ENCODE peak calls at places on chromosome 21, in five cellular contexts. J is HFFc6, Z is neural crest cell, V is brain microvascular endothelial cell, G is epithelial cell of esophagus. E is an unnamed sample.
A peak's percentile ranks its signal among the peaks of the same experiment; 100 is the strongest.

GRCh38 chr21:34984356-34984755 is 64.7 kb downstream of the RUNX1 start:
- DNase-seq in J (no peak), Z (no peak), V (no peak), G (no peak), E (no peak)

GRCh38 chr21:27275294-27275927 is 308.5 kb upstream of the ADAMTS5 start:
- DNase-seq in J (peak; percentile 64), Z (no peak), V (peak; percentile 60), G (peak; percentile 78), E (no peak)

GRCh38 chr21:15826147-15826780 is 96.5 kb downstream of the USP25 start:
- DNase-seq in J (peak; percentile 17), Z (no peak), V (no peak), G (peak; percentile 85), E (no peak)

GRCh38 chr21:39484711-39485264 is 33.0 kb downstream of the SH3BGR start:
- DNase-seq in J (no peak), Z (no peak), V (no peak), G (no peak), E (no peak)

GRCh38 chr21:44293551-44294231 is 6.2 kb upstream of the PFKL start:
- DNase-seq in J (no peak), Z (no peak), V (no peak), G (no peak), E (no peak)

GRCh38 chr21:34027727-34028461 is 45.5 kb upstream of the MRPS6 start:
- DNase-seq in J (peak; percentile 55), Z (no peak), V (peak; percentile 11), G (peak; percentile 10), E (no peak)

GRCh38 chr21:39527664-39528381 is 76.1 kb downstream of the SH3BGR start:
- DNase-seq in J (no peak), Z (no peak), V (no peak), G (no peak), E (no peak)

GRCh38 chr21:34335316-34335715 is 28.5 kb upstream of the KCNE2 start:
- DNase-seq in J (peak; percentile 55), Z (no peak), V (no peak), G (no peak), E (no peak)

GRCh38 chr21:26833460-26833939 is 11.7 kb downstream of the ADAMTS1 start:
- DNase-seq in J (no peak), Z (no peak), V (no peak), G (no peak), E (no peak)

GRCh38 chr21:34989337-34990151 is 59.6 kb downstream of the RUNX1 start:
- DNase-seq in J (no peak), Z (no peak), V (no peak), G (no peak), E (no peak)

GRCh38 chr21:25254491-25255174 is 352.6 kb downstream of the MRPL39 start:
- DNase-seq in J (no peak), Z (no peak), V (no peak), G (no peak), E (no peak)

GRCh38 chr21:27582946-27583270 is 616.0 kb upstream of the ADAMTS5 start:
- DNase-seq in J (no peak), Z (no peak), V (peak; percentile 57), G (no peak), E (no peak)

GRCh38 chr21:32456497-32456918 is 44.0 kb downstream of the EVA1C start:
- DNase-seq in J (peak; percentile 55), Z (no peak), V (peak; percentile 52), G (peak; percentile 45), E (no peak)

GRCh38 chr21:38140192-38140905 is 116.4 kb upstream of the KCNJ15 start:
- DNase-seq in J (peak; percentile 32), Z (no peak), V (peak; percentile 4), G (peak; percentile 83), E (peak; percentile 26)

GRCh38 chr21:25983745-25984144 is 186.8 kb downstream of the APP start:
- DNase-seq in J (no peak), Z (no peak), V (no peak), G (no peak), E (no peak)

GRCh38 chr21:39346671-39347327 is 2.1 kb downstream of the HMGN1 start:
- DNase-seq in J (no peak), Z (no peak), V (no peak), G (no peak), E (no peak)

GRCh38 chr21:33567914-33568313 is 20.6 kb downstream of the DONSON start:
- DNase-seq in J (no peak), Z (no peak), V (no peak), G (no peak), E (no peak)

GRCh38 chr21:34796518-34797201 is 127.9 kb downstream of the CLIC6 start:
- DNase-seq in J (no peak), Z (no peak), V (no peak), G (peak; percentile 69), E (no peak)

GRCh38 chr21:25561668-25562641 is 45.3 kb downstream of the MRPL39 start:
- DNase-seq in J (peak; percentile 65), Z (peak; percentile 38), V (peak; percentile 66), G (peak; percentile 59), E (no peak)

GRCh38 chr21:38126677-38127271 is 130.0 kb upstream of the KCNJ15 start:
- DNase-seq in J (peak; percentile 11), Z (peak; percentile 75), V (peak; percentile 39), G (peak; percentile 72), E (peak; percentile 24)

GRCh38 chr21:34302496-34302895 is 61.3 kb upstream of the KCNE2 start:
- DNase-seq in J (peak; percentile 3), Z (no peak), V (no peak), G (no peak), E (no peak)

GRCh38 chr21:33402011-33402979 is 918 bp upstream of the IFNGR2 start:
- DNase-seq in J (peak; percentile 65), Z (no peak), V (peak; percentile 43), G (peak; percentile 84), E (no peak)

GRCh38 chr21:18249542-18250152 is 5.0 kb downstream of the CHODL start:
- DNase-seq in J (no peak), Z (no peak), V (no peak), G (no peak), E (no peak)
- TF ChIP-seq CTCF in J (no peak), Z (peak; percentile 27), V (no peak), G (no peak), E (no peak)

GRCh38 chr21:45366931-45367401 is 38.0 kb upstream of the COL18A1 start:
- DNase-seq in J (peak; percentile 79), Z (no peak), V (peak; percentile 95), G (no peak), E (no peak)
- TF ChIP-seq CTCF in J (peak; percentile 50), Z (no peak), V (peak; percentile 59), G (no peak), E (no peak)

DNA sequence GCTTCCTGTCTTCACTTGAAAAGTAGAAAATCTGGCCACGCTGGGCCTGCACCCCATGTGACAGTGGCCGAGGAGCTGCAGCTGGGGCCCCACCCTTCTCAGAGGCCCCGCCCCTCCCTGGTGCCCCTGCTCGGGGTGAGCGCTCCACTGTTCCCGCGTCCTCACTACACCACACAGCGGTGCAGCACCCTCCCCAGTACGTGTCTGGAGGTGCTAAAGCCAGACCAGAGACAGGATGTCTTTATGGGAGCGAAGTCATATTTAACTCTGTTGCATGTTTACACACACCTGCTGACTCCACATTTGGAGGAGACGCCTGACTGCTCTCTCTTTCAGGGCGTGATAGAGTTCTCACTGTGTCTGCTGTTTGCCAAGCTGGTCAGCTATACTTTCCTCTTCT is 48.1 kb downstream of the SLC37A1 start:
- DNase-seq in J (no peak), Z (no peak), V (no peak), G (peak; percentile 17), E (no peak)
- TF ChIP-seq CTCF in J (no peak), Z (no peak), V (no peak), G (peak; percentile 7), E (no peak)

GRCh38 chr21:41147979-41148355 is 20.0 kb upstream of the BACE2 start:
- DNase-seq in J (no peak), Z (no peak), V (no peak), G (no peak), E (no peak)

GRCh38 chr21:41143596-41144325 is 24.2 kb upstream of the BACE2 start:
- DNase-seq in J (no peak), Z (no peak), V (no peak), G (no peak), E (no peak)

GRCh38 chr21:41148798-41149197 is 19.2 kb upstream of the BACE2 start:
- DNase-seq in J (no peak), Z (no peak), V (no peak), G (no peak), E (no peak)

GRCh38 chr21:41149199-41149598 is 18.8 kb upstream of the BACE2 start:
- DNase-seq in J (no peak), Z (no peak), V (no peak), G (no peak), E (no peak)

GRCh38 chr21:41147096-41147978 is 20.6 kb upstream of the BACE2 start:
- DNase-seq in J (no peak), Z (no peak), V (no peak), G (no peak), E (no peak)
- TF ChIP-seq CTCF in J (no peak), Z (no peak), V (no peak), G (no peak), E (no peak)

DNA sequence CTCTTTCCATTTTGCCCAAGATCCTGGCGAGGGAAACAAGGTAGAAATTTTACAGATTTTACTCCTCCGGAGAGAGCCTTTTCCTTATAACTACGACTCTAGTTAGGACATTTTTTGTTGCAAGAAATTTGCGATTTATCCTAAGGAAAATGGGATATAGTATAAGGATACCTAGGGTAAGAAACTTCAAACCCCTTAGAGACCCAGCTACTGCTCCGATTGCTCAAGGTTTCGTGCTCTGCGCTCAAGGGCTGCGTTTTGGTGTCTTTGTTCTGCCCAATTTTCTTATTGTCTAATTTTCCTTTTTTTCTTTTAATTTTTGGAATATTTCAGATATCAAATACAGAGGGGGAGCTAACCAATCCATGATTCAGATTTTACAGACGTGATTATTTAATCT is 1.5 kb downstream of the TTC3 start:
- DNase-seq in J (no peak), Z (no peak), V (no peak), G (peak; percentile 13), E (no peak)
- TF ChIP-seq CTCF in J (no peak), Z (no peak), V (no peak), G (no peak), E (no peak)

GRCh38 chr21:46065993-46066842 is 31.7 kb upstream of the COL6A2 start:
- DNase-seq in J (no peak), Z (no peak), V (no peak), G (no peak), E (no peak)
- TF ChIP-seq CTCF in J (no peak), Z (no peak), V (no peak), G (no peak), E (no peak)

GRCh38 chr21:36125513-36126121 is 9.3 kb upstream of the CBR3 start:
- DNase-seq in J (peak; percentile 35), Z (peak; percentile 47), V (peak; percentile 54), G (peak; percentile 73), E (no peak)
- TF ChIP-seq CTCF in J (peak; percentile 92), Z (peak; percentile 86), V (peak; percentile 98), G (peak; percentile 98), E (peak; percentile 84)

E was measured in D721Med.